ENCODE peak calls at places on chromosomes 2 and 18, in four cellular contexts. E, J, M and I are unnamed samples.
A peak's percentile ranks its signal among the peaks of the same experiment; 100 is the strongest.

GRCh38 chr2:174117951-174118930 is 130.1 kb downstream of the OLA1 start:
- DNase-seq in E (no peak), J (no peak), M (no peak), I (no peak)

GRCh38 chr2:72993147-72993546 is 75.8 kb downstream of the EMX1 start:
- DNase-seq in E (no peak), J (peak; percentile 75), M (peak; percentile 31), I (no peak)

GRCh38 chr2:239523147-239523943 is 122.5 kb upstream of the HDAC4 start:
- DNase-seq in E (no peak), J (no peak), M (no peak), I (no peak)

GRCh38 chr2:197254776-197255521 is 55.6 kb downstream of the ANKRD44 start:
- DNase-seq in E (no peak), J (no peak), M (no peak), I (no peak)

GRCh38 chr2:32711219-32711618 is 83.4 kb downstream of the TTC27 start:
- DNase-seq in E (no peak), J (no peak), M (no peak), I (no peak)

GRCh38 chr2:38892819-38893218 is 3.1 kb downstream of the ARHGEF33 start:
- DNase-seq in E (no peak), J (no peak), M (no peak), I (no peak)

GRCh38 chr2:42060028-42060427 is 12.2 kb downstream of the PKDCC start:
- DNase-seq in E (no peak), J (no peak), M (no peak), I (no peak)

GRCh38 chr2:45890094-45890646 is 238.7 kb downstream of the PRKCE start:
- DNase-seq in E (no peak), J (no peak), M (no peak), I (no peak)

GRCh38 chr2:13014783-13015182 is 298.0 kb downstream of the TRIB2 start:
- DNase-seq in E (no peak), J (no peak), M (no peak), I (no peak)

GRCh38 chr2:19711470-19712372 is 190.1 kb downstream of the TTC32 start:
- DNase-seq in E (no peak), J (peak; percentile 68), M (no peak), I (no peak)

GRCh38 chr2:83233284-83233683 is 1225.8 kb downstream of the SUCLG1 start:
- DNase-seq in E (no peak), J (no peak), M (no peak), I (no peak)
- H3K9me3 ChIP-seq in E (no peaks in the 10 kb centered on the region), J (no peaks in the 10 kb centered on the region), M (no peaks in the 10 kb centered on the region), I (no peaks in the 10 kb centered on the region)

DNA sequence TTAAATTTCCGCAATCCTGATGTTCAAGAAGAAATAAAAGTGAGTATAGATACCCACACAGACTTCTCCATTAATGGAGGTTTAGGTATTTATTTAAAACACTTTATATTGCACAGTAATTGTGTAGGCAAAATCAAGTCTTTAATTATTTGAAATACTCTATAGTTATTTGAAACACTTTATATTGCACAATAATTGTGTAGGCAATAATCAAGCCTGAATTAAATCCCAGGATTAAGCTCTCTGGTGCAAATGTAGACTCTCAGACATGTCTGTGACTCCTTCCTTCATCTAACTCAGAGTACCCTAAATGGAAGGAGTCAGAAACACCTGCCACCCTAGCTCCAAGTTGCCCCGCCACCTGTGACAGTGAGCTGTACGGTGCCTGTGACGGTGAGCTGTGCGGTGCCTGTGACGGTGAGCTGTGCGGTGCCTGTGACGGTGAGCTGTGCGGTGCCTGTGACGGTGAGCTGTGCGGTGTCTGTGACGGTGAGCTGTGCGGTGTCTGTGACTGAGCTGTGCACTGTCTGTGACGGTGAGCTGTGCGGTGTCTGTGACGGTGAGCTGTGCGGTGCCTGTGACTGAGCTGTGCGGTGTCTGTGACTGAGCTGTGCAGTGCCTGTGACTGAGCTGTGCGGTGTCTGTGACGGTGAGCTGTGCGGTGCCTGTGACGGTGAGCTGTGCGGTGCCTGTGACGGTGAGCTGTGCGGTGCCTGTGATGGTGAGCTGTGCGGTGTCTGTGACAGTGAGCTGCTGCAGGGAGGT is 11.0 kb downstream of the SLC3A1 start:
- DNase-seq in E (no peak), J (no peak), M (no peak), I (no peak)
- H3K9me3 ChIP-seq in E (no peaks in the 10 kb centered on the region), J (no peaks in the 10 kb centered on the region), M (no peaks in the 10 kb centered on the region), I (no peaks in the 10 kb centered on the region)

GRCh38 chr18:79935499-79935898 is 16.0 kb downstream of the SLC66A2 start:
- DNase-seq in E (no peak), J (no peak), M (no peak), I (no peak)

GRCh38 chr18:79933765-79934164 is 17.7 kb downstream of the SLC66A2 start:
- DNase-seq in E (no peak), J (no peak), M (no peak), I (no peak)

GRCh38 chr18:79935098-79935480 is 16.4 kb downstream of the SLC66A2 start:
- DNase-seq in E (no peak), J (no peak), M (no peak), I (no peak)

GRCh38 chr18:79935925-79936324 is 15.5 kb downstream of the SLC66A2 start:
- DNase-seq in E (no peak), J (no peak), M (no peak), I (no peak)

GRCh38 chr18:79934311-79935097 is 16.9 kb downstream of the SLC66A2 start:
- DNase-seq in E (no peak), J (no peak), M (no peak), I (no peak)
- H3K9me3 ChIP-seq in E (peaks cover 21% of the 10 kb centered on the region), J (peaks cover 14% of the 10 kb centered on the region), M (peaks cover 16% of the 10 kb centered on the region), I (peaks cover 20% of the 10 kb centered on the region)

GRCh38 chr18:14935210-14935609 is 187.2 kb downstream of the ANKRD30B start:
- DNase-seq in E (no peak), J (no peak), M (no peak), I (no peak)
- H3K9me3 ChIP-seq in E (no peaks in the 10 kb centered on the region), J (peaks cover 45% of the 10 kb centered on the region), M (no peaks in the 10 kb centered on the region), I (no peaks in the 10 kb centered on the region)

GRCh38 chr18:14940738-14941137 is 192.8 kb downstream of the ANKRD30B start:
- DNase-seq in E (no peak), J (no peak), M (no peak), I (no peak)
- H3K9me3 ChIP-seq in E (no peaks in the 10 kb centered on the region), J (peaks cover 18% of the 10 kb centered on the region), M (no peaks in the 10 kb centered on the region), I (no peaks in the 10 kb centered on the region)

GRCh38 chr2:2708575-2708974 is 377.5 kb upstream of the MYT1L start:
- DNase-seq in E (no peak), J (no peak), M (no peak), I (no peak)
- H3K9me3 ChIP-seq in E (no peaks in the 10 kb centered on the region), J (no peaks in the 10 kb centered on the region), M (no peaks in the 10 kb centered on the region), I (no peaks in the 10 kb centered on the region)

DNA sequence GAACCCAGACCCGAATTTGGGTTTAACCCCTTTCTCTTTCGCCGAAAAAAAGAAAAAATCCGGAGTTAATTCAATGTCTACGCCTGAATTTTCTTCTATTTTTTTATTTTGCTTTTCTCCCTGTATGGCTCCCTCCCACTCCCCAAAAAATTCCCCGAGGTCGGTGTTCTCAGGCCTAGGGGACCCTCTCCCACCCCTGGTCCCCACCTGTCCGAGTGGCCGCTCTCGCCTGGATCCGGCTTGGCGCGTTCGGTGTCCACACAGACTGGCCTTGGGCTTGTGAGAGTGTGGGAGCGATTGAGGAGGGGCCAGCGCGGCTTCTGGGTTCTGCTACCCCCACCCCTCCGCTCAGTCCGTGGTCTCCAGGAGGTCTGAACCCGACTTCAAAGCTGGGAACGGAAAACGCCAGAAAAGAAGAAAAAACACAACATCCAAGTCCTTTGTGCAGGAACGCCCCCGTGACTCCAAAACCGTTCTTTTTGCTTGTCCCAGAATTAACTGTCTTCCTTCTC is 5.7 kb upstream of the EN1 start:
- DNase-seq in E (no peak), J (no peak), M (no peak), I (no peak)
- H3K9me3 ChIP-seq in E (no peaks in the 10 kb centered on the region), J (peaks cover 4% of the 10 kb centered on the region), M (no peaks in the 10 kb centered on the region), I (no peaks in the 10 kb centered on the region)

GRCh38 chr2:56874717-56875116 is 690.9 kb downstream of the CCDC85A start:
- DNase-seq in E (no peak), J (no peak), M (no peak), I (no peak)
- H3K9me3 ChIP-seq in E (no peaks in the 10 kb centered on the region), J (no peaks in the 10 kb centered on the region), M (no peaks in the 10 kb centered on the region), I (no peaks in the 10 kb centered on the region)

DNA sequence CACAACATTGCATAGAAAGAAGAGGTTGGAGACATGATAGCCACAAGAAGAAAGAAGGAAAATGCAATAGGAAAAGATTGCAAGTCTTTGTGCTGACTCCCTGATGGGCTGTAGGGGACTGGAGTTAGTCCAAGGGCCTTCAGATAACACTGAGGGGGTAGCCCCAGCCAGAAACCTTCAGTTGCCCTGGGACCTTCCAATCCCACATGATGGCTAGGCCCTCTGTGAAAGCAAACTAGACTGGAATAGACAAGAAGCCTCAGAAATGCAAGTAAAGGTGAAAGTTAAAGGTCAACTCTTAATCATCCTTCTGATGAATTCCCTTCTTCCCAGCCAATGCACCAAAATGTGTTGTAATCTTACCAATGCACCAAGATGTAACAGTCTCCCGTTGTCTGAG is 19.2 kb downstream of the CMPK2 start:
- DNase-seq in E (no peak), J (no peak), M (no peak), I (no peak)
- H3K9me3 ChIP-seq in E (peaks cover 52% of the 10 kb centered on the region), J (peaks cover 23% of the 10 kb centered on the region), M (peaks cover 45% of the 10 kb centered on the region), I (peaks cover 33% of the 10 kb centered on the region)